ENCODE peak calls at places on chromosomes 7 and 10, in four cellular contexts. One of them, this sample, is unnamed.
A peak's percentile ranks its signal among the peaks of the same experiment; 100 is the strongest.

GRCh38 chr10:132939957-132940790 is 2.2 kb downstream of the CFAP46 start:
- DNase-seq in GM12878: no peak
- DNase-seq in HepG2: no peak
- DNase-seq in K562: peak; percentile 75
- DNase-seq in this sample: peak; percentile 42

GRCh38 chr10:13939391-13939790 is 352.6 kb downstream of the PRPF18 start:
- DNase-seq in GM12878: no peak
- DNase-seq in HepG2: no peak
- DNase-seq in K562: no peak
- DNase-seq in this sample: no peak

GRCh38 chr7:12303096-12303495 is 92.0 kb downstream of the TMEM106B start:
- DNase-seq in GM12878: no peak
- DNase-seq in HepG2: no peak
- DNase-seq in K562: no peak
- DNase-seq in this sample: no peak

GRCh38 chr7:2666130-2666529 is 21.9 kb upstream of the AMZ1 start:
- DNase-seq in GM12878: no peak
- DNase-seq in HepG2: no peak
- DNase-seq in K562: peak; percentile 37
- DNase-seq in this sample: no peak

GRCh38 chr7:106041140-106041717 is 70.9 kb downstream of the SYPL1 start:
- DNase-seq in GM12878: no peak
- DNase-seq in HepG2: peak; percentile 50
- DNase-seq in K562: peak; percentile 95
- DNase-seq in this sample: peak; percentile 23

GRCh38 chr7:133339772-133340171 is 86.9 kb downstream of the EXOC4 start:
- DNase-seq in GM12878: no peak
- DNase-seq in HepG2: no peak
- DNase-seq in K562: no peak
- DNase-seq in this sample: no peak

GRCh38 chr10:122044045-122044661 is 55.2 kb downstream of the TACC2 start:
- DNase-seq in GM12878: no peak
- DNase-seq in HepG2: peak; percentile 76
- DNase-seq in K562: no peak
- DNase-seq in this sample: no peak

GRCh38 chr10:103820101-103821062 is 35.0 kb downstream of the SH3PXD2A start:
- DNase-seq in GM12878: no peak
- DNase-seq in HepG2: no peak
- DNase-seq in K562: no peak
- DNase-seq in this sample: no peak

GRCh38 chr7:27245124-27245797 is 2.7 kb downstream of the EVX1 start:
- DNase-seq in GM12878: no peak
- DNase-seq in HepG2: no peak
- DNase-seq in K562: no peak
- DNase-seq in this sample: no peak

GRCh38 chr10:124278356-124278755 is 140.4 kb downstream of the OAT start:
- DNase-seq in GM12878: no peak
- DNase-seq in HepG2: no peak
- DNase-seq in K562: no peak
- DNase-seq in this sample: no peak

GRCh38 chr10:86968994-86969355 is 693 bp downstream of the ADIRF start:
- DNase-seq in GM12878: no peak
- DNase-seq in HepG2: no peak
- DNase-seq in K562: no peak
- DNase-seq in this sample: no peak

GRCh38 chr10:17026686-17027485 is 102.7 kb downstream of the CUBN start:
- DNase-seq in GM12878: peak; percentile 35
- DNase-seq in HepG2: no peak
- DNase-seq in K562: no peak
- DNase-seq in this sample: no peak

GRCh38 chr10:99854860-99855259 is 72.4 kb downstream of the ABCC2 start:
- DNase-seq in GM12878: no peak
- DNase-seq in HepG2: peak; percentile 41
- DNase-seq in K562: no peak
- DNase-seq in this sample: peak; percentile 78

GRCh38 chr10:133059093-133059470 is 28.6 kb upstream of the ADGRA1 start:
- DNase-seq in GM12878: no peak
- DNase-seq in HepG2: no peak
- DNase-seq in K562: no peak
- DNase-seq in this sample: no peak

GRCh38 chr7:127391591-127392181 is 822 bp downstream of the ZNF800 start:
- DNase-seq in GM12878: no peak
- DNase-seq in HepG2: no peak
- DNase-seq in K562: no peak
- DNase-seq in this sample: peak; percentile 19

GRCh38 chr10:28246023-28246422 is 56.8 kb downstream of the MPP7 start:
- DNase-seq in GM12878: no peak
- DNase-seq in HepG2: no peak
- DNase-seq in K562: no peak
- DNase-seq in this sample: no peak

GRCh38 chr7:117259626-117260025 is 63.2 kb downstream of the WNT2 start:
- DNase-seq in GM12878: no peak
- DNase-seq in HepG2: no peak
- DNase-seq in K562: no peak
- DNase-seq in this sample: no peak

GRCh38 chr7:134480730-134481129 is 21.8 kb upstream of the AKR1B1 start:
- DNase-seq in GM12878: no peak
- DNase-seq in HepG2: peak; percentile 78
- DNase-seq in K562: no peak
- DNase-seq in this sample: peak; percentile 10

GRCh38 chr10:60139290-60139689 is 232.9 kb upstream of the CCDC6 start:
- DNase-seq in GM12878: no peak
- DNase-seq in HepG2: no peak
- DNase-seq in K562: no peak
- DNase-seq in this sample: no peak

GRCh38 chr10:126014309-126014708 is 117.9 kb downstream of the FANK1 start:
- DNase-seq in GM12878: no peak
- DNase-seq in HepG2: no peak
- DNase-seq in K562: no peak
- DNase-seq in this sample: no peak

GRCh38 chr7:149459540-149460433 is 1.1 kb downstream of the ZNF777 start:
- DNase-seq in GM12878: no peak
- DNase-seq in HepG2: no peak
- DNase-seq in K562: peak; percentile 89
- DNase-seq in this sample: peak; percentile 26

GRCh38 chr7:2760098-2760889 is 72.3 kb downstream of the AMZ1 start:
- DNase-seq in GM12878: no peak
- DNase-seq in HepG2: peak; percentile 46
- DNase-seq in K562: peak; percentile 35
- DNase-seq in this sample: peak; percentile 27

GRCh38 chr7:140239653-140239935 is 62.8 kb upstream of the KDM7A start:
- DNase-seq in GM12878: no peak
- DNase-seq in HepG2: no peak
- DNase-seq in K562: no peak
- DNase-seq in this sample: no peak

GRCh38 chr10:129580010-129580409 is 113.0 kb downstream of the MGMT start:
- DNase-seq in GM12878: no peak
- DNase-seq in HepG2: no peak
- DNase-seq in K562: no peak
- DNase-seq in this sample: no peak

GRCh38 chr7:115707684-115708341 is 322.8 kb downstream of the TFEC start:
- DNase-seq in GM12878: no peak
- DNase-seq in HepG2: no peak
- DNase-seq in K562: no peak
- DNase-seq in this sample: no peak

GRCh38 chr10:113957013-113957412 is 86.7 kb upstream of the ADRB1 start:
- DNase-seq in GM12878: no peak
- DNase-seq in HepG2: peak; percentile 65
- DNase-seq in K562: no peak
- DNase-seq in this sample: no peak

GRCh38 chr10:36899652-36900051 is 225.7 kb upstream of the ANKRD30A start:
- DNase-seq in GM12878: no peak
- DNase-seq in HepG2: no peak
- DNase-seq in K562: no peak
- DNase-seq in this sample: peak; percentile 66

GRCh38 chr7:157347217-157347904 is 10.6 kb downstream of the DNAJB6 start:
- DNase-seq in GM12878: no peak
- DNase-seq in HepG2: no peak
- DNase-seq in K562: no peak
- DNase-seq in this sample: peak; percentile 30
- TF ChIP-seq JUND in GM12878: no peak
- TF ChIP-seq JUND in HepG2: no peak
- TF ChIP-seq JUND in K562: no peak
- TF ChIP-seq JUND in this sample: no peak

DNA sequence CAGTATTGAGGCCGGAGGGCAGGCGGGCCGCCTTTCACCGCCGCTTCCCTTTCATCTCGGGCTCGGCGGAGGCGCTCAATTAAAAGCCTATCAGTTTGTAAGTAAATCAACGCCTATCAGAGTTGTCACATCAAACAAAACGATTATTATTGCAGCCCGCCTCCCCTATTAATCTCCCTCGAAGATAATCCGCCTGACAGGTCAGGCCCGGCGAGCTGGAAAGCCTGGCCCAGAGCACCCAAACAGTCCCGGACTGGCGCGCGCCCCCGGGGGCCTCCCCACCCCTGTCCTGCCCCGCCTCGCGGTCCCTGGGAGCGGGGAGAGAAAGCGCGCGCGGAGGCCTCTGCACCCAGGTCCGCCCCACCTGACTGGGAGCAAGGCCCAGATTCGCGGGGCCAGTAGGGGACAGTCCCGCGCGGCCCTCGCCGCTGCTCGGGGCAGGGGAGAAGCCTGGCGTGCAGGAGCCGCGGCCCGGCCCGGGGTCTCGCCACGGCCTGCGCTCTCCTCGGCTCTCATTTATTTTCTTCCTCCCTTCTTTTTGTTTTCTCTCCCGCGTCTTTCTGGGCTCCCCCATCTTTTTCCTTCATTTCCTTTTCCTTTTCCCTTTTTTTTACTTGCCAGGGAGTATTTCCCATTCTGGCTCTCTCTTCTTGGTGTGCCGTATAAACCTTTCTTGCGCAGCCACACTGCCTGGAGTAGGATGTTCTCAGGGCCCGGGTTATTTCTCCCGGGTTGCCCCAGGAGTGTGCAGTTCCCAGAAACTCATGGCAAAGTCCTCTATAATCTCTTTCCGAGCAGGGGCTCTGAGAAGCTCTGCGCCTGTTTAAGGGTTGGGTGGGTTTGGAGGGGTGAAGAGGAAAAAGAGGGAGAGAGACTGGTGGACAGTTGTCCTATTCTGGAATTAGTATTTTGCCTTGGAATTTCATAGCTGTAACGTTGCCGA is 3.9 kb upstream of the ZNF503 start:
- DNase-seq in GM12878: no peak
- DNase-seq in HepG2: peak; percentile 89
- DNase-seq in K562: no peak
- DNase-seq in this sample: no peak
- TF ChIP-seq JUND in GM12878: no peak
- TF ChIP-seq JUND in HepG2: no peak
- TF ChIP-seq JUND in K562: no peak
- TF ChIP-seq JUND in this sample: no peak

GRCh38 chr7:34036069-34036920 is 131.0 kb downstream of the BMPER start:
- DNase-seq in GM12878: no peak
- DNase-seq in HepG2: peak; percentile 84
- DNase-seq in K562: no peak
- DNase-seq in this sample: peak; percentile 95
- TF ChIP-seq JUND in GM12878: no peak
- TF ChIP-seq JUND in HepG2: no peak
- TF ChIP-seq JUND in K562: no peak
- TF ChIP-seq JUND in this sample: no peak

GRCh38 chr10:128032466-128032865 is 93.8 kb downstream of the MKI67 start:
- DNase-seq in GM12878: no peak
- DNase-seq in HepG2: no peak
- DNase-seq in K562: no peak
- DNase-seq in this sample: no peak

GRCh38 chr10:128036746-128037542 is 89.3 kb downstream of the MKI67 start:
- DNase-seq in GM12878: no peak
- DNase-seq in HepG2: no peak
- DNase-seq in K562: no peak
- DNase-seq in this sample: no peak

GRCh38 chr10:128036011-128036615 is 90.1 kb downstream of the MKI67 start:
- DNase-seq in GM12878: no peak
- DNase-seq in HepG2: no peak
- DNase-seq in K562: no peak
- DNase-seq in this sample: no peak

GRCh38 chr10:128031216-128031615 is 95.0 kb downstream of the MKI67 start:
- DNase-seq in GM12878: no peak
- DNase-seq in HepG2: no peak
- DNase-seq in K562: no peak
- DNase-seq in this sample: no peak

DNA sequence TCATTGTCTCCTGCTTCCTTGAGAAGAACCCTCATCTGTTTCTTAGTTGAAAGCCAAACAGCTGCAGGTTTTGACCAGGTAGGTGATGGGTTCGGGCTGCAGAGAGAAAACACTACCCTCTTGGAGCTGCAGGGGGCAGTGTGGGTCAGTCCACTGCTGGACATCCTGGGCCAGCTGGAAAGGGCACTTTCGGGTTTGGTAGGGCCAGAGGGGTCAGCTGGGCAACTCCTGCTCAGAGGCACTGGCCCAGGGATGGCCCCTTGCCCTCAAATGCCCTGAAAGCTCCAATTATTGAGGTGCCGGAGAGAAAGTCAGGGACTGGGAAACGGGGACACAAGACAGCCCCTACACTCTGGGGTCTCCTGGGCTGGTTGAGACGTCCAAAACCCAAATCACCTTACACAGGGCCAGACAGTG is 90.7 kb downstream of the MKI67 start:
- DNase-seq in GM12878: no peak
- DNase-seq in HepG2: no peak
- DNase-seq in K562: peak; percentile 64
- DNase-seq in this sample: peak; percentile 44
- TF ChIP-seq JUND in GM12878: no peak
- TF ChIP-seq JUND in HepG2: no peak
- TF ChIP-seq JUND in K562: no peak
- TF ChIP-seq JUND in this sample: no peak

DNA sequence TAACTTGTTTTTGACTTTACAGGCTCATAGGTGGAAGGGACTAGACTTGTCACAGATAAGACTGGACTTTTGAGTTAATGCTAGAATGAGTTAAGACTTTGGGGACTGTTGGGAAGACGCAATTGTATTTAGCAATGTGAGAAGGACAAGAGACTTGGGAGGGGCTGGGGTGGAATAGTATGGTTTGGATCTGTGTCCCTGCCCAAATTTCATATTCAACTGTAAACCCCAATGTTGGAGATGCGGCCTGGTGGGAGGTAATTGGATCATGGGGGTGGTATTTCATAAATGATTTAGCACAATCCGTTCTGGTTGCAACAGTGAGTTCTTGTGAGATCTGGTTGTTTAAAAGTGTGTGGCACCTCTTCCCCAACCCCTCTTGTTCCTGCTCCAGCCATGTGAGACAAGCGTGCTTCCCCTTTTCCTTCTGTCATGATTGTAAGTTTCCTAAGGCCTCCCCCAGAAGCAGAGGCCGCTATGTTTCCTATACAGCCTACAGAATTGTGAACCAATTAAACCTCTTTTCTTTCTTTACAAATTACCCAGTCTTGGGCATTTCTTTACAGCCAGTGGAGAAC is 22.6 kb downstream of the RNF216 start:
- DNase-seq in GM12878: no peak
- DNase-seq in HepG2: no peak
- DNase-seq in K562: no peak
- DNase-seq in this sample: no peak
- TF ChIP-seq JUND in GM12878: no peak
- TF ChIP-seq JUND in HepG2: no peak
- TF ChIP-seq JUND in K562: no peak
- TF ChIP-seq JUND in this sample: no peak

GRCh38 chr10:33453081-33453850 is 118.8 kb upstream of the NRP1 start:
- DNase-seq in GM12878: no peak
- DNase-seq in HepG2: no peak
- DNase-seq in K562: no peak
- DNase-seq in this sample: no peak
- TF ChIP-seq JUND in GM12878: no peak
- TF ChIP-seq JUND in HepG2: no peak
- TF ChIP-seq JUND in K562: no peak
- TF ChIP-seq JUND in this sample: no peak